ENCODE peak calls at places on chromosomes 11 and 22, in six cellular contexts. L, T, E, O, H and A are unnamed samples.

GRCh38 chr11:95913830-95914229 is 10.1 kb downstream of the MTMR2 start:
- DNase-seq in L (no peak), T (no peak), E (no peak), O (no peak), H (no peak), A (no peak)

GRCh38 chr22:18078329-18079041 is 695 bp downstream of the PEX26 start:
- DNase-seq in L (peak), T (peak), E (peak), O (peak), H (peak), A (peak)

GRCh38 chr11:76602431-76602861 is 68.1 kb downstream of the LRRC32 start:
- DNase-seq in L (peak), T (no peak), E (no peak), O (no peak), H (peak), A (no peak)

GRCh38 chr22:46726066-46726985 is 11.7 kb downstream of the CERK start:
- DNase-seq in L (no peak), T (no peak), E (no peak), O (no peak), H (no peak), A (no peak)

GRCh38 chr11:86395061-86395551 is 20.4 kb downstream of the CCDC81 start:
- DNase-seq in L (peak), T (peak), E (no peak), O (no peak), H (no peak), A (no peak)

GRCh38 chr22:25492950-25493790 is 71.3 kb upstream of the GRK3 start:
- DNase-seq in L (no peak), T (no peak), E (no peak), O (no peak), H (no peak), A (no peak)

GRCh38 chr11:70783356-70783755 is 385.0 kb downstream of the CTTN start:
- DNase-seq in L (peak), T (no peak), E (no peak), O (no peak), H (no peak), A (no peak)

GRCh38 chr22:50085211-50085999 is at the start of gene MLC1:
- DNase-seq in L (no peak), T (no peak), E (no peak), O (no peak), H (no peak), A (no peak)

GRCh38 chr11:60912223-60912850 is 1.6 kb upstream of the TMEM109 start:
- DNase-seq in L (no peak), T (no peak), E (no peak), O (no peak), H (no peak), A (no peak)

GRCh38 chr11:12182650-12183511 is 72.5 kb downstream of the MICAL2 start:
- DNase-seq in L (no peak), T (peak), E (no peak), O (no peak), H (no peak), A (no peak)

GRCh38 chr11:45146072-45147016 is at the start of gene PRDM11:
- DNase-seq in L (peak), T (peak), E (peak), O (peak), H (peak), A (peak)

GRCh38 chr22:46057206-46057605 is 80.2 kb upstream of the WNT7B start:
- DNase-seq in L (no peak), T (no peak), E (peak), O (peak), H (peak), A (peak)

GRCh38 chr22:39309364-39309861 is 10.0 kb downstream of the RPL3 start:
- DNase-seq in L (no peak), T (peak), E (peak), O (no peak), H (no peak), A (peak)

GRCh38 chr11:126477526-126478275 is 122.2 kb downstream of the ST3GAL4 start:
- DNase-seq in L (no peak), T (no peak), E (no peak), O (no peak), H (no peak), A (peak)

GRCh38 chr22:29072979-29073617 is at the start of gene KREMEN1:
- DNase-seq in L (no peak), T (no peak), E (no peak), O (no peak), H (no peak), A (no peak)

GRCh38 chr22:39959640-39960447 is at the start of gene TMA7B:
- DNase-seq in L (peak), T (peak), E (no peak), O (peak), H (no peak), A (no peak)

GRCh38 chr11:76209671-76209955 is 3.3 kb upstream of the WNT11 start:
- DNase-seq in L (no peak), T (no peak), E (no peak), O (no peak), H (no peak), A (no peak)

GRCh38 chr11:102447193-102447592 is 5.4 kb downstream of the TMEM123 start:
- DNase-seq in L (no peak), T (no peak), E (no peak), O (no peak), H (no peak), A (no peak)

GRCh38 chr11:102263604-102264003 is 53.7 kb upstream of the BIRC3 start:
- DNase-seq in L (no peak), T (no peak), E (no peak), O (no peak), H (no peak), A (no peak)

GRCh38 chr22:22201185-22201924 is 43.2 kb upstream of the VPREB1 start:
- DNase-seq in L (no peak), T (peak), E (peak), O (peak), H (no peak), A (peak)

GRCh38 chr11:34407121-34407813 is 31.5 kb upstream of the CAT start:
- DNase-seq in L (no peak), T (no peak), E (no peak), O (peak), H (no peak), A (no peak)

GRCh38 chr22:38230108-38230825 is 28.5 kb downstream of the MAFF start:
- DNase-seq in L (peak), T (peak), E (peak), O (peak), H (peak), A (peak)

GRCh38 chr11:59713745-59714144 is at the start of gene OR10V1:
- DNase-seq in L (no peak), T (no peak), E (no peak), O (no peak), H (no peak), A (no peak)

GRCh38 chr11:261624-262023 is 16.6 kb upstream of the NLRP6 start:
- DNase-seq in L (no peak), T (no peak), E (peak), O (no peak), H (no peak), A (no peak)

GRCh38 chr11:69364901-69365300 is 70.9 kb downstream of the MYEOV start:
- DNase-seq in L (no peak), T (no peak), E (no peak), O (no peak), H (no peak), A (no peak)

GRCh38 chr11:65918211-65919150 is at the start of gene C11orf68:
- DNase-seq in L (peak), T (peak), E (no peak), O (peak), H (no peak), A (peak)

GRCh38 chr11:134293119-134294113 is 17.2 kb downstream of the GLB1L3 start:
- DNase-seq in L (no peak), T (no peak), E (no peak), O (no peak), H (no peak), A (no peak)

GRCh38 chr11:122784325-122785155 is 53.8 kb upstream of the CRTAM start:
- DNase-seq in L (peak), T (peak), E (no peak), O (no peak), H (no peak), A (no peak)

GRCh38 chr22:17773606-17774205 is 563 bp downstream of the BID start:
- DNase-seq in L (peak), T (peak), E (peak), O (peak), H (peak), A (peak)

GRCh38 chr11:13126430-13126829 is 117.3 kb downstream of the RASSF10 start:
- DNase-seq in L (no peak), T (no peak), E (no peak), O (peak), H (no peak), A (no peak)

GRCh38 chr22:47587361-47587760 is 824.9 kb downstream of the TBC1D22A start:
- DNase-seq in L (no peak), T (no peak), E (no peak), O (peak), H (no peak), A (no peak)

GRCh38 chr11:78365381-78365792 is 52.2 kb downstream of the GAB2 start:
- DNase-seq in L (no peak), T (peak), E (no peak), O (peak), H (no peak), A (no peak)

GRCh38 chr22:35630387-35630793 is 13.3 kb upstream of the MB start:
- DNase-seq in L (no peak), T (peak), E (peak), O (no peak), H (no peak), A (peak)

GRCh38 chr11:94800394-94800793 is 32.2 kb downstream of the AMOTL1 start:
- DNase-seq in L (peak), T (no peak), E (no peak), O (no peak), H (no peak), A (no peak)

GRCh38 chr11:94803491-94803890 is 35.3 kb downstream of the AMOTL1 start:
- DNase-seq in L (no peak), T (no peak), E (no peak), O (no peak), H (no peak), A (no peak)

GRCh38 chr11:94802501-94802900 is 34.3 kb downstream of the AMOTL1 start:
- DNase-seq in L (no peak), T (no peak), E (no peak), O (no peak), H (no peak), A (no peak)

GRCh38 chr11:94799726-94800125 is 31.6 kb downstream of the AMOTL1 start:
- DNase-seq in L (no peak), T (no peak), E (no peak), O (no peak), H (no peak), A (no peak)

DNA sequence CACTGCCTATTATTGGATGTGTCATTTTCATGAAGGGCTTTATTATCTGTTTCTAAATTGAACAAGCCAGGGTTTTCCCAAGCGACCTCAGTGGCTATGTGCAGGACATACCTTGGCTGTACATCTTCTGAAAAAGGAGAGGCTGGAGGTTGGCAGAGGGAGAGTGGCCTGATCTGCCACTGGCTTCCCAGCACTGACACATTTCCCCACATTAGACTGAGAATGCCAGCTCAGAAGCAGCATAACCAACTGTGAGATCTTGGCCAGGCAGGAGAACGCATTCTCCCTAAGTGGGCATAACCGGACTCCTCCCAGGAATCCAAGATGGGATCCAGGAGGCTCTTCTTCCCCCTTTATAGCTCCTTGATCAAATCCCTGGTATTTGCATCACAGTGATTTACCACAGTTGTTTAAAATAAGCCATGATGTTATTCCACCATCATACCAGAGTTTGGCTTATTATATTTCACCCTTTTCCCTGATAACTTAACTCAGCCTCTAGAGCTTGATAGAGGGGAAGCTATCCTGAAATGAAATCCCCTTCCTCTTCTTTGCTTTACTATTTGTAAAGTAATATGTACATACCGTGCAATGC is 33.8 kb downstream of the AMOTL1 start:
- DNase-seq in L (no peak), T (no peak), E (no peak), O (no peak), H (no peak), A (no peak)
- H3K27ac ChIP-seq in L (no peak), T (no peak), E (no peak), O (peak), H (peak), A (no peak)

GRCh38 chr11:16240687-16241086 is 115.7 kb downstream of the SOX6 start:
- DNase-seq in L (no peak), T (no peak), E (no peak), O (no peak), H (no peak), A (no peak)

GRCh38 chr11:16239130-16240105 is 116.9 kb downstream of the SOX6 start:
- DNase-seq in L (no peak), T (no peak), E (no peak), O (no peak), H (no peak), A (no peak)

GRCh38 chr11:16248248-16248647 is 108.1 kb downstream of the SOX6 start:
- DNase-seq in L (no peak), T (no peak), E (no peak), O (no peak), H (no peak), A (no peak)

GRCh38 chr11:16242806-16243205 is 113.5 kb downstream of the SOX6 start:
- DNase-seq in L (no peak), T (no peak), E (peak), O (no peak), H (no peak), A (no peak)
- H3K27ac ChIP-seq in L (no peak), T (no peak), E (no peak), O (no peak), H (no peak), A (no peak)

GRCh38 chr11:119322360-119322739 is 5.4 kb upstream of the MCAM start:
- DNase-seq in L (no peak), T (no peak), E (no peak), O (no peak), H (no peak), A (no peak)
- H3K27ac ChIP-seq in L (no peak), T (no peak), E (no peak), O (peak), H (peak), A (no peak)

DNA sequence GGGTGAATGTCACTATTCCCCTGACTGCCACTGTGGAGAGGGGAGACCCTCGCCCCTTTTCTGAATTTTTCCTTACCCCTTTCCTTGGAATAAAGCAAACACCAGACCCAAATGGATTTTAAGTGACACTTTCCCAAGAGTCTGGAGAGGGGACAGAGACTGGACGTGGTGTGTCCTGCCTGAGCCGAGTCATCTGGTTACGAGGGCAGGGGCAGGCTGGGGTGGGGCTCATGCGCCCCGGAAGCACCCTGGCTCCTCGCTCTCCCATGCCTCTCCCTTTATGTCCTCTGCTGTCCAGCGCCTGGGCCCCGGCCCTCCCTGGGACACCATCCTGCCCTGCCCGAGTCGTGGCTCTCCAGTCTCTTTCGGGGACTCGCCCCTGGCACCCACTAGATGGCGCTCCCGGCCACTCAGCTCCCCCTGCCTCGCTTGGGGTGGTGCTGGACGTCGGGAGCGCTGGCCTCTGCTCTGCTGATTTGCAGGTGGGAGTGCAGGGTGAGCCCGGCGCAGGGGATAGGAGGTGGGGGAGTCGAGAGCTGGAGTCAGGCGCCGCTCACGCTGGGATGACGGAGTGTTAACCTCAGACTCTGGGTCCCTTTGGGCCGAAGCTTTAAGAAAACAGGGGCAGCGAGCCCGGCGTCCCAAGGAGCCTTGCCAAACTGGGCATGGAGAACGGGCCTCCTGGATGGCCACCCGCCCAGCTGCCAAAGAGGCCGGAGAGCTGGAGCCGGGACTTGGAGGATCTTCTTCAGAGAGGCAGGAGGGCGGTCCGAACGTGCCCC is 89.8 kb downstream of the RPS6KA4 start:
- DNase-seq in L (peak), T (peak), E (peak), O (peak), H (peak), A (peak)
- H3K27ac ChIP-seq in L (no peak), T (no peak), E (peak), O (peak), H (peak), A (no peak)

GRCh38 chr11:20048246-20048645 is 112.0 kb downstream of the DBX1 start:
- DNase-seq in L (no peak), T (no peak), E (no peak), O (no peak), H (no peak), A (no peak)
- H3K27ac ChIP-seq in L (no peak), T (no peak), E (no peak), O (no peak), H (no peak), A (no peak)

GRCh38 chr11:63920126-63920869 is 3.3 kb upstream of the RCOR2 start:
- DNase-seq in L (peak), T (peak), E (no peak), O (peak), H (peak), A (no peak)
- H3K27ac ChIP-seq in L (no peak), T (peak), E (no peak), O (peak), H (peak), A (no peak)